ENCODE peak calls at places on chromosomes 6 and 20, in nine cellular contexts. R is astrocyte of the spinal cord, D is kidney epithelial cell, U is uterus, P is MM.1S, I is AG10803, T is foreskin fibroblast, H is fibroblast of mammary gland, W is psoas muscle. N is an unnamed sample.

GRCh38 chr6:108720798-108721197 is 127.4 kb upstream of the ARMC2 start:
- DNase-seq in R (no peak), D (no peak), U (no peak), P (no peak), I (no peak), T (no peak), H (no peak), W (no peak), N (no peak)

GRCh38 chr6:115323001-115323400 is 737.7 kb downstream of the FRK start:
- DNase-seq in R (no peak), D (no peak), U (no peak), P (no peak), I (no peak), T (no peak), H (no peak), W (no peak), N (no peak)

GRCh38 chr6:169172946-169173345 is 80.7 kb downstream of the THBS2 start:
- DNase-seq in R (no peak), D (no peak), U (no peak), P (no peak), I (peak), T (no peak), H (peak), W (no peak), N (peak)

GRCh38 chr6:109428889-109429477 is 11.4 kb downstream of the PPIL6 start:
- DNase-seq in R (no peak), D (no peak), U (no peak), P (no peak), I (peak), T (peak), H (peak), W (no peak), N (peak)

GRCh38 chr6:139912735-139913400 is 538.4 kb upstream of the CITED2 start:
- DNase-seq in R (no peak), D (no peak), U (no peak), P (no peak), I (no peak), T (no peak), H (no peak), W (no peak), N (peak)

GRCh38 chr6:84467296-84467695 is 239.9 kb upstream of the CEP162 start:
- DNase-seq in R (peak), D (no peak), U (no peak), P (no peak), I (no peak), T (no peak), H (no peak), W (no peak), N (peak)

GRCh38 chr20:63641792-63642517 is 11.3 kb downstream of the STMN3 start:
- DNase-seq in R (peak), D (no peak), U (peak), P (peak), I (peak), T (peak), H (peak), W (peak), N (peak)

GRCh38 chr6:494394-494793 is 102.8 kb downstream of the IRF4 start:
- DNase-seq in R (no peak), D (no peak), U (no peak), P (no peak), I (no peak), T (no peak), H (no peak), W (no peak), N (no peak)

GRCh38 chr20:59645761-59646171 is 41.4 kb downstream of the PHACTR3 start:
- DNase-seq in R (no peak), D (no peak), U (no peak), P (no peak), I (peak), T (no peak), H (no peak), W (no peak), N (no peak)

GRCh38 chr20:33828912-33829560 is 17.9 kb downstream of the CHMP4B start:
- DNase-seq in R (no peak), D (no peak), U (no peak), P (no peak), I (no peak), T (no peak), H (no peak), W (no peak), N (no peak)

GRCh38 chr6:13913226-13914001 is 11.3 kb upstream of the RNF182 start:
- DNase-seq in R (no peak), D (no peak), U (no peak), P (no peak), I (no peak), T (no peak), H (no peak), W (no peak), N (no peak)

GRCh38 chr20:61742097-61742805 is 323.4 kb downstream of the TAF4 start:
- DNase-seq in R (peak), D (no peak), U (no peak), P (no peak), I (no peak), T (no peak), H (no peak), W (peak), N (peak)

GRCh38 chr20:3074812-3075211 is 3.4 kb downstream of the OXT start:
- DNase-seq in R (no peak), D (no peak), U (no peak), P (no peak), I (no peak), T (no peak), H (no peak), W (no peak), N (no peak)

GRCh38 chr6:161522286-161522685 is 248.4 kb upstream of the AGPAT4 start:
- DNase-seq in R (no peak), D (no peak), U (no peak), P (no peak), I (no peak), T (no peak), H (no peak), W (no peak), N (no peak)

GRCh38 chr20:5569021-5569420 is 181.2 kb upstream of the SHLD1 start:
- DNase-seq in R (peak), D (no peak), U (peak), P (peak), I (peak), T (peak), H (peak), W (no peak), N (peak)

GRCh38 chr6:147222160-147222838 is 18.1 kb downstream of the STXBP5 start:
- DNase-seq in R (peak), D (no peak), U (no peak), P (no peak), I (peak), T (peak), H (peak), W (no peak), N (peak)

DNA sequence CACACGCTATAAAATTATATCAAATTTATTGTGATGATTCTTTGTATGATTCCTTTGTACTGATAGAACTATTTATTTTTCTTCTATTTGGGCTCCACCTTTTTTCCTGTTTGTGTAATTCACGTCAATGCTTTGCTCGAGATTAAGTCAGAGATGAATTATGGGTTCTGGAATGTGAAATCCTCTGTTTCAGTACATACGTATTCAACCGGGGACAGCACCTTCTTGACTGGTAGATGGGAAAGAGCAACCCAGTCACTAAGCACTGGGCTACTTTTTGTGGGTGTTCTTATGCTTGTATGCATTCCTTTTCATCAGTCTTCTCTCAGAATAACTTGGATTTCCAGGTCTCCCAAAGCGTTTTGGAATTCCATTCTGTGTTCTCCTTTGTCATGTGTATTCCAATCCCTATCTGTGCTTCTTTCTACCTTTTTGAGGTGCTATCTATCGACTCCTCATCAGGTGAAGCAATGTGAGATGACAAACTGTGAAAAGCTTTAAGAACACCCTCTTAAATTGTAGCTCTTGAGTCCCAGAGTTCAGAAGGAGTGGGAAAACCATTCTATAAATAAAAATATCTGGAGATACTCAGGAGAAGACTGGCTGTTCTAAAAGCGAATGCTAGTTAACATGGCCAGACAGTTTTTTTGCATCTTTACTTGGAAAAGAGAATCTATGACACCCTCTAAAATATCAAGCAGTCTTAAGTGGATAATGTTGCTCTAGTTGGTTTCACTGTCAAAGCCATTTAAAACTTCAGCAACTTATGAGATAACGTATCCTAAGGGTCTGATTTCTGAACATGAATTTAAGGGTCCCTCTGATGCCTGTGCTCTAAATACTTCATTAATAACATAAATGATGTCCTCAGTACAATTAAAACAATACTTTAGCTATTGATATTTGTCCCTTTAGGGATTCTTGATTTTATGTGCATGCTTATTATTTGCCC is 197.7 kb upstream of the PREP start:
- DNase-seq in R (peak), D (no peak), U (no peak), P (no peak), I (peak), T (no peak), H (peak), W (no peak), N (peak)
- H3K4me3 ChIP-seq in R (no peak), D (no peak), U (no peak), P (peak), I (no peak), T (no peak), H (no peak), W (no peak), N (no peak)

GRCh38 chr6:39314273-39314790 is at the start of gene KCNK17:
- DNase-seq in R (no peak), D (no peak), U (no peak), P (no peak), I (no peak), T (no peak), H (no peak), W (no peak), N (no peak)

GRCh38 chr6:39317256-39317655 is 3.0 kb upstream of the KCNK17 start:
- DNase-seq in R (no peak), D (no peak), U (no peak), P (no peak), I (no peak), T (no peak), H (no peak), W (no peak), N (no peak)

GRCh38 chr6:39310542-39310941 is 3.7 kb downstream of the KCNK17 start:
- DNase-seq in R (no peak), D (no peak), U (no peak), P (no peak), I (no peak), T (no peak), H (no peak), W (no peak), N (no peak)

GRCh38 chr6:39312912-39313525 is 1.2 kb downstream of the KCNK17 start:
- DNase-seq in R (no peak), D (no peak), U (no peak), P (no peak), I (no peak), T (no peak), H (no peak), W (peak), N (no peak)

GRCh38 chr6:39313526-39314272 is 520 bp downstream of the KCNK17 start:
- DNase-seq in R (no peak), D (no peak), U (no peak), P (no peak), I (no peak), T (no peak), H (no peak), W (no peak), N (no peak)
- TF ChIP-seq CTCF in R (no peak), D (no peak), U (no peak), P (no peak), I (no peak), T (no peak), H (no peak), W (no peak), N (no peak)

GRCh38 chr6:156028310-156029131 is 572.9 kb upstream of the NOX3 start:
- DNase-seq in R (no peak), D (no peak), U (no peak), P (no peak), I (peak), T (no peak), H (no peak), W (no peak), N (no peak)
- H3K4me3 ChIP-seq in R (no peak), D (no peak), U (no peak), P (no peak), I (no peak), T (no peak), H (no peak), W (no peak), N (no peak)

GRCh38 chr20:38175221-38176030 is 10.4 kb upstream of the TGM2 start:
- DNase-seq in R (no peak), D (no peak), U (no peak), P (no peak), I (no peak), T (no peak), H (no peak), W (no peak), N (no peak)
- TF ChIP-seq CTCF in R (no peak), D (no peak), U (no peak), P (no peak), I (peak), T (no peak), H (no peak), W (no peak), N (peak)

DNA sequence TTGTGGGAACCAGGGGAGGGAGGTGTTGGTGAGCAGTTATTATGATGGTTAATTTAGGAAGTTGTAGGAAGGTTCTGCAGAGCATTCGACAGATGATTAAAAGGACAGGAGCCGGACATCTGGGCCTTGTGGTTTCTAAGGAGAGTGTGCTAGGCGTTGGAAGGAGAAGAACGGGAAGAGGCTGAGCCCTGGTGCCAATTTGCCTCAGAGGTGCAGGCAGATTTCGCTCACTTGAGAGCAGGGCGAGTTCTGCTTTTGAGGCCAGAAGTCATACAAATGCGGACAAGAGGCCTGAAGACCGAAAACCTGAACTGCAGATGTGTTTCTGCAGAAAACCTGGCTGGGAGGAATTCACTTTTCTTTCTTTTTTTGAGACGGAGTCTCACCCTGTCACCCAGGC is 30.5 kb upstream of the RPS6KA2 start:
- DNase-seq in R (no peak), D (no peak), U (no peak), P (no peak), I (no peak), T (no peak), H (no peak), W (no peak), N (no peak)
- H3K4me3 ChIP-seq in R (no peak), D (no peak), U (no peak), P (no peak), I (no peak), T (no peak), H (no peak), W (no peak), N (no peak)

GRCh38 chr6:168060521-168060931 is 18.5 kb downstream of the FRMD1 start:
- DNase-seq in R (peak), D (peak), U (peak), P (no peak), I (peak), T (no peak), H (peak), W (peak), N (peak)
- TF ChIP-seq CTCF in R (peak), D (peak), U (peak), P (no peak), I (peak), T (peak), H (peak), W (peak), N (peak)